ENCODE peak calls at places on chromosome 4, in six cellular contexts. One of them, this sample, is unnamed.

GRCh38 chr4:74932832-74933561 is at the start of gene PARM1:
- DNase-seq in SK-N-SH: peak; percentile 58
- DNase-seq in HepG2: peak; percentile 59
- DNase-seq in IMR-90: peak; percentile 61
- DNase-seq in Karpas-422: peak; percentile 97
- DNase-seq in fibroblast of lung: peak; percentile 59
- DNase-seq in this sample: peak; percentile 4

GRCh38 chr4:130077275-130077674 is 981.3 kb downstream of the C4orf33 start:
- DNase-seq in SK-N-SH: no peak
- DNase-seq in HepG2: no peak
- DNase-seq in IMR-90: no peak
- DNase-seq in Karpas-422: no peak
- DNase-seq in fibroblast of lung: peak; percentile 12
- DNase-seq in this sample: no peak

GRCh38 chr4:173160871-173161270 is 7.7 kb upstream of the GALNT7 start:
- DNase-seq in SK-N-SH: no peak
- DNase-seq in HepG2: no peak
- DNase-seq in IMR-90: no peak
- DNase-seq in Karpas-422: no peak
- DNase-seq in fibroblast of lung: no peak
- DNase-seq in this sample: no peak

GRCh38 chr4:10808591-10808990 is 124.0 kb upstream of the CLNK start:
- DNase-seq in SK-N-SH: no peak
- DNase-seq in HepG2: no peak
- DNase-seq in IMR-90: peak; percentile 68
- DNase-seq in Karpas-422: no peak
- DNase-seq in fibroblast of lung: peak; percentile 94
- DNase-seq in this sample: no peak

GRCh38 chr4:6119507-6120020 is 80.8 kb downstream of the JAKMIP1 start:
- DNase-seq in SK-N-SH: no peak
- DNase-seq in HepG2: no peak
- DNase-seq in IMR-90: no peak
- DNase-seq in Karpas-422: no peak
- DNase-seq in fibroblast of lung: no peak
- DNase-seq in this sample: no peak

GRCh38 chr4:170672571-170672970 is 582.8 kb upstream of the AADAT start:
- DNase-seq in SK-N-SH: no peak
- DNase-seq in HepG2: no peak
- DNase-seq in IMR-90: peak; percentile 8
- DNase-seq in Karpas-422: no peak
- DNase-seq in fibroblast of lung: peak; percentile 72
- DNase-seq in this sample: peak; percentile 1

GRCh38 chr4:134499074-134499473 is 297.5 kb upstream of the PABPC4L start:
- DNase-seq in SK-N-SH: no peak
- DNase-seq in HepG2: no peak
- DNase-seq in IMR-90: no peak
- DNase-seq in Karpas-422: no peak
- DNase-seq in fibroblast of lung: no peak
- DNase-seq in this sample: no peak

GRCh38 chr4:188016754-188017153 is 21.2 kb downstream of the ZFP42 start:
- DNase-seq in SK-N-SH: no peak
- DNase-seq in HepG2: no peak
- DNase-seq in IMR-90: no peak
- DNase-seq in Karpas-422: no peak
- DNase-seq in fibroblast of lung: no peak
- DNase-seq in this sample: no peak

GRCh38 chr4:83961575-83961974 is 425.7 kb downstream of the GPAT3 start:
- DNase-seq in SK-N-SH: no peak
- DNase-seq in HepG2: no peak
- DNase-seq in IMR-90: peak; percentile 23
- DNase-seq in Karpas-422: peak; percentile 43
- DNase-seq in fibroblast of lung: peak; percentile 22
- DNase-seq in this sample: no peak

GRCh38 chr4:53572595-53572994 is 18.7 kb downstream of the LNX1 start:
- DNase-seq in SK-N-SH: no peak
- DNase-seq in HepG2: no peak
- DNase-seq in IMR-90: no peak
- DNase-seq in Karpas-422: no peak
- DNase-seq in fibroblast of lung: no peak
- DNase-seq in this sample: no peak

GRCh38 chr4:102438396-102438795 is 62.8 kb upstream of the NFKB1 start:
- DNase-seq in SK-N-SH: no peak
- DNase-seq in HepG2: no peak
- DNase-seq in IMR-90: peak; percentile 10
- DNase-seq in Karpas-422: no peak
- DNase-seq in fibroblast of lung: peak; percentile 22
- DNase-seq in this sample: no peak

GRCh38 chr4:159238631-159239030 is 135.8 kb downstream of the RAPGEF2 start:
- DNase-seq in SK-N-SH: no peak
- DNase-seq in HepG2: no peak
- DNase-seq in IMR-90: no peak
- DNase-seq in Karpas-422: no peak
- DNase-seq in fibroblast of lung: peak; percentile 47
- DNase-seq in this sample: no peak

GRCh38 chr4:185782523-185782922 is 29.5 kb downstream of the SORBS2 start:
- DNase-seq in SK-N-SH: peak; percentile 28
- DNase-seq in HepG2: peak; percentile 76
- DNase-seq in IMR-90: peak; percentile 65
- DNase-seq in Karpas-422: no peak
- DNase-seq in fibroblast of lung: peak; percentile 68
- DNase-seq in this sample: no peak

GRCh38 chr4:108774809-108775530 is 12.1 kb upstream of the ETNPPL start:
- DNase-seq in SK-N-SH: no peak
- DNase-seq in HepG2: no peak
- DNase-seq in IMR-90: no peak
- DNase-seq in Karpas-422: no peak
- DNase-seq in fibroblast of lung: no peak
- DNase-seq in this sample: no peak

GRCh38 chr4:95165926-95166524 is 382.7 kb downstream of the UNC5C start:
- DNase-seq in SK-N-SH: peak; percentile 59
- DNase-seq in HepG2: peak; percentile 54
- DNase-seq in IMR-90: peak; percentile 65
- DNase-seq in Karpas-422: peak; percentile 83
- DNase-seq in fibroblast of lung: peak; percentile 68
- DNase-seq in this sample: peak; percentile 15

GRCh38 chr4:28436191-28437080 is 1575.8 kb downstream of the STIM2 start:
- DNase-seq in SK-N-SH: no peak
- DNase-seq in HepG2: no peak
- DNase-seq in IMR-90: peak; percentile 2
- DNase-seq in Karpas-422: no peak
- DNase-seq in fibroblast of lung: no peak
- DNase-seq in this sample: peak; percentile 36

GRCh38 chr4:149311076-149311475 is 504.6 kb downstream of the IQCM start:
- DNase-seq in SK-N-SH: no peak
- DNase-seq in HepG2: no peak
- DNase-seq in IMR-90: no peak
- DNase-seq in Karpas-422: no peak
- DNase-seq in fibroblast of lung: peak; percentile 20
- DNase-seq in this sample: no peak

GRCh38 chr4:108622022-108622421 is 1.6 kb downstream of the RPL34 start:
- DNase-seq in SK-N-SH: no peak
- DNase-seq in HepG2: no peak
- DNase-seq in IMR-90: no peak
- DNase-seq in Karpas-422: no peak
- DNase-seq in fibroblast of lung: no peak
- DNase-seq in this sample: no peak

GRCh38 chr4:25863906-25864418 is 1.2 kb upstream of the SEL1L3 start:
- DNase-seq in SK-N-SH: no peak
- DNase-seq in HepG2: no peak
- DNase-seq in IMR-90: no peak
- DNase-seq in Karpas-422: no peak
- DNase-seq in fibroblast of lung: no peak
- DNase-seq in this sample: no peak

GRCh38 chr4:743463-744211 is 38.0 kb downstream of the PCGF3 start:
- DNase-seq in SK-N-SH: no peak
- DNase-seq in HepG2: no peak
- DNase-seq in IMR-90: peak; percentile 35
- DNase-seq in Karpas-422: no peak
- DNase-seq in fibroblast of lung: no peak
- DNase-seq in this sample: no peak

GRCh38 chr4:51843309-51844156 is 580 bp downstream of the DCUN1D4 start:
- DNase-seq in SK-N-SH: peak; percentile 83
- DNase-seq in HepG2: peak; percentile 28
- DNase-seq in IMR-90: peak; percentile 56
- DNase-seq in Karpas-422: peak; percentile 73
- DNase-seq in fibroblast of lung: peak; percentile 65
- DNase-seq in this sample: no peak

GRCh38 chr4:186931519-186931918 is 207.9 kb upstream of the FAT1 start:
- DNase-seq in SK-N-SH: no peak
- DNase-seq in HepG2: no peak
- DNase-seq in IMR-90: peak; percentile 70
- DNase-seq in Karpas-422: no peak
- DNase-seq in fibroblast of lung: peak; percentile 66
- DNase-seq in this sample: no peak

GRCh38 chr4:7828926-7829325 is 110.7 kb downstream of the AFAP1 start:
- DNase-seq in SK-N-SH: no peak
- DNase-seq in HepG2: no peak
- DNase-seq in IMR-90: peak; percentile 89
- DNase-seq in Karpas-422: no peak
- DNase-seq in fibroblast of lung: peak; percentile 77
- DNase-seq in this sample: no peak

GRCh38 chr4:153750197-153750817 is 9.5 kb downstream of the RNF175 start:
- DNase-seq in SK-N-SH: peak; percentile 72
- DNase-seq in HepG2: peak; percentile 61
- DNase-seq in IMR-90: peak; percentile 58
- DNase-seq in Karpas-422: peak; percentile 94
- DNase-seq in fibroblast of lung: peak; percentile 62
- DNase-seq in this sample: no peak

GRCh38 chr4:182593413-182593812 is 323.8 kb downstream of the DCTD start:
- DNase-seq in SK-N-SH: no peak
- DNase-seq in HepG2: no peak
- DNase-seq in IMR-90: no peak
- DNase-seq in Karpas-422: no peak
- DNase-seq in fibroblast of lung: no peak
- DNase-seq in this sample: no peak

GRCh38 chr4:11698846-11699590 is 270.3 kb upstream of the HS3ST1 start:
- DNase-seq in SK-N-SH: no peak
- DNase-seq in HepG2: no peak
- DNase-seq in IMR-90: peak; percentile 80
- DNase-seq in Karpas-422: no peak
- DNase-seq in fibroblast of lung: peak; percentile 91
- DNase-seq in this sample: peak; percentile 78

GRCh38 chr4:119939066-119939995 is 127.3 kb downstream of the MAD2L1 start:
- DNase-seq in SK-N-SH: no peak
- DNase-seq in HepG2: no peak
- DNase-seq in IMR-90: peak; percentile 66
- DNase-seq in Karpas-422: no peak
- DNase-seq in fibroblast of lung: peak; percentile 42
- DNase-seq in this sample: no peak

GRCh38 chr4:112523764-112524505 is 8.0 kb upstream of the NEUROG2 start:
- DNase-seq in SK-N-SH: peak; percentile 36
- DNase-seq in HepG2: peak; percentile 66
- DNase-seq in IMR-90: no peak
- DNase-seq in Karpas-422: peak; percentile 94
- DNase-seq in fibroblast of lung: no peak
- DNase-seq in this sample: no peak

GRCh38 chr4:82968972-82969371 is 41.7 kb downstream of the LIN54 start:
- DNase-seq in SK-N-SH: no peak
- DNase-seq in HepG2: no peak
- DNase-seq in IMR-90: no peak
- DNase-seq in Karpas-422: peak; percentile 38
- DNase-seq in fibroblast of lung: no peak
- DNase-seq in this sample: no peak

GRCh38 chr4:139777757-139778156 is 112.1 kb downstream of the MGST2 start:
- DNase-seq in SK-N-SH: no peak
- DNase-seq in HepG2: no peak
- DNase-seq in IMR-90: no peak
- DNase-seq in Karpas-422: no peak
- DNase-seq in fibroblast of lung: no peak
- DNase-seq in this sample: no peak

GRCh38 chr4:108301583-108302256 is 133.0 kb upstream of the LEF1 start:
- DNase-seq in SK-N-SH: no peak
- DNase-seq in HepG2: no peak
- DNase-seq in IMR-90: no peak
- DNase-seq in Karpas-422: no peak
- DNase-seq in fibroblast of lung: no peak
- DNase-seq in this sample: no peak

GRCh38 chr4:122156819-122157218 is 4.7 kb downstream of the BLTP1 start:
- DNase-seq in SK-N-SH: no peak
- DNase-seq in HepG2: no peak
- DNase-seq in IMR-90: peak; percentile 21
- DNase-seq in Karpas-422: no peak
- DNase-seq in fibroblast of lung: no peak
- DNase-seq in this sample: no peak

GRCh38 chr4:35965300-35965699 is 279.0 kb downstream of the ARAP2 start:
- DNase-seq in SK-N-SH: no peak
- DNase-seq in HepG2: no peak
- DNase-seq in IMR-90: no peak
- DNase-seq in Karpas-422: no peak
- DNase-seq in fibroblast of lung: no peak
- DNase-seq in this sample: no peak

GRCh38 chr4:156137971-156138581 is 184.4 kb upstream of the CTSO start:
- DNase-seq in SK-N-SH: no peak
- DNase-seq in HepG2: no peak
- DNase-seq in IMR-90: no peak
- DNase-seq in Karpas-422: no peak
- DNase-seq in fibroblast of lung: no peak
- DNase-seq in this sample: no peak
- H2AFZ ChIP-seq in SK-N-SH: no peak overlapping the region
- H2AFZ ChIP-seq in HepG2: no peak overlapping the region
- H2AFZ ChIP-seq in IMR-90: no peak overlapping the region
- H2AFZ ChIP-seq in Karpas-422: no peak overlapping the region
- H2AFZ ChIP-seq in fibroblast of lung: no peak overlapping the region
- H2AFZ ChIP-seq in this sample: no peak overlapping the region

DNA sequence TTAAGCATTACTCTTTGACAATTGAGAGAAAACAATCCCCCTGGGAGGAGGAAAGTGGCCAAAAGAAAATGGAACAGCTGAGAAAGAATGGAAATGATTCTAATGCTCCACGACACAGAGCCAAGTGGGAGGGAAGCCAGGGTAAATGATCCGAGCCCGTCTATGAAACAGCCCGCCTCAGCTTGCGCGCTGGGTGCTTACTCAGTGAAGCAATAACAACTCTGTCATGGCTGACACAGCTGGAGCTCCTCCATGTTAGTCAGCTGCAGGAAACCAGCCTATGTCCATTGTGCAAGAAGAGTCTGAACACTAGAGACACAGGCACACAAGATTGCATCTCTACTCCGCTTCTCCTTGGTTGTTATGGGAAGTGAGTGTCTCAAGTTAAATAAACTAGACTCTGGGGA is 19.3 kb downstream of the NOA1 start:
- DNase-seq in SK-N-SH: no peak
- DNase-seq in HepG2: no peak
- DNase-seq in IMR-90: peak; percentile 100
- DNase-seq in Karpas-422: no peak
- DNase-seq in fibroblast of lung: peak; percentile 97
- DNase-seq in this sample: no peak
- H2AFZ ChIP-seq in SK-N-SH: no peak overlapping the region
- H2AFZ ChIP-seq in HepG2: no peak overlapping the region
- H2AFZ ChIP-seq in IMR-90: peak overlapping the region; percentile 38
- H2AFZ ChIP-seq in Karpas-422: no peak overlapping the region
- H2AFZ ChIP-seq in fibroblast of lung: peak overlapping the region; percentile 4
- H2AFZ ChIP-seq in this sample: peak overlapping the region; percentile 80

GRCh38 chr4:145487626-145488025 is 6.0 kb downstream of the SMAD1 start:
- DNase-seq in SK-N-SH: no peak
- DNase-seq in HepG2: no peak
- DNase-seq in IMR-90: no peak
- DNase-seq in Karpas-422: peak; percentile 95
- DNase-seq in fibroblast of lung: no peak
- DNase-seq in this sample: no peak
- H2AFZ ChIP-seq in SK-N-SH: no peak overlapping the region
- H2AFZ ChIP-seq in HepG2: no peak overlapping the region
- H2AFZ ChIP-seq in IMR-90: no peak overlapping the region
- H2AFZ ChIP-seq in Karpas-422: peak overlapping the region; percentile 77
- H2AFZ ChIP-seq in fibroblast of lung: no peak overlapping the region
- H2AFZ ChIP-seq in this sample: no peak overlapping the region

GRCh38 chr4:61799794-61800193 is 599.7 kb downstream of the ADGRL3 start:
- DNase-seq in SK-N-SH: no peak
- DNase-seq in HepG2: no peak
- DNase-seq in IMR-90: no peak
- DNase-seq in Karpas-422: no peak
- DNase-seq in fibroblast of lung: no peak
- DNase-seq in this sample: no peak
- H2AFZ ChIP-seq in SK-N-SH: no peak overlapping the region
- H2AFZ ChIP-seq in HepG2: no peak overlapping the region
- H2AFZ ChIP-seq in IMR-90: no peak overlapping the region
- H2AFZ ChIP-seq in Karpas-422: no peak overlapping the region
- H2AFZ ChIP-seq in fibroblast of lung: no peak overlapping the region
- H2AFZ ChIP-seq in this sample: no peak overlapping the region

This sample was measured in keratinocyte.